ENCODE peak calls at places on chromosome 4, in nine cellular contexts. Y is lower leg skin, T is left ventricle myocardium inferior, V is mucosa of descending colon, Z is AG04450, H is tibial nerve, P is choroid plexus epithelial cell, F is SK-N-SH, U is AG10803. A is an unnamed sample.

GRCh38 chr4:129446074-129446473 is 350.1 kb downstream of the C4orf33 start:
- DNase-seq in Y (no peak), T (no peak), V (no peak), Z (no peak), H (no peak), P (peak; percentile 4), F (no peak), U (no peak), A (no peak)

GRCh38 chr4:104395219-104395618 is 99.5 kb downstream of the CXXC4 start:
- DNase-seq in Y (no peak), T (no peak), V (no peak), Z (no peak), H (no peak), P (no peak), F (no peak), U (peak; percentile 0), A (no peak)

GRCh38 chr4:37517326-37517725 is 168.8 kb downstream of the RELL1 start:
- DNase-seq in Y (no peak), T (no peak), V (no peak), Z (no peak), H (no peak), P (no peak), F (no peak), U (no peak), A (no peak)

GRCh38 chr4:766152-766515 is 59.8 kb downstream of the CPLX1 start:
- DNase-seq in Y (no peak), T (no peak), V (no peak), Z (no peak), H (no peak), P (peak; percentile 63), F (no peak), U (no peak), A (no peak)

GRCh38 chr4:112517067-112517588 is 1.1 kb upstream of the NEUROG2 start:
- DNase-seq in Y (no peak), T (no peak), V (no peak), Z (no peak), H (no peak), P (no peak), F (peak; percentile 46), U (no peak), A (peak; percentile 47)

GRCh38 chr4:139227729-139228404 is 50.8 kb upstream of the ELF2 start:
- DNase-seq in Y (no peak), T (no peak), V (no peak), Z (no peak), H (no peak), P (no peak), F (no peak), U (no peak), A (no peak)

GRCh38 chr4:152515678-152516077 is 20.2 kb downstream of the FBXW7 start:
- DNase-seq in Y (no peak), T (no peak), V (no peak), Z (peak; percentile 10), H (no peak), P (peak; percentile 66), F (no peak), U (peak; percentile 77), A (no peak)

GRCh38 chr4:3409571-3410091 is 32.1 kb upstream of the HGFAC start:
- DNase-seq in Y (peak; percentile 81), T (no peak), V (no peak), Z (no peak), H (no peak), P (no peak), F (no peak), U (no peak), A (no peak)

GRCh38 chr4:156190606-156191005 is 236.9 kb upstream of the CTSO start:
- DNase-seq in Y (no peak), T (no peak), V (no peak), Z (peak; percentile 44), H (no peak), P (peak; percentile 92), F (no peak), U (peak; percentile 70), A (no peak)

GRCh38 chr4:47486306-47486705 is 1.2 kb downstream of the ATP10D start:
- DNase-seq in Y (no peak), T (no peak), V (no peak), Z (no peak), H (no peak), P (peak; percentile 48), F (no peak), U (no peak), A (no peak)

GRCh38 chr4:25467843-25468242 is 90.8 kb downstream of the ANAPC4 start:
- DNase-seq in Y (no peak), T (no peak), V (no peak), Z (no peak), H (no peak), P (no peak), F (no peak), U (no peak), A (no peak)

GRCh38 chr4:173264245-173264959 is 69.8 kb downstream of the HMGB2 start:
- DNase-seq in Y (no peak), T (peak; percentile 65), V (peak; percentile 51), Z (peak; percentile 49), H (no peak), P (peak; percentile 69), F (peak; percentile 36), U (peak; percentile 73), A (no peak)

GRCh38 chr4:20430555-20430954 is 178.8 kb downstream of the SLIT2 start:
- DNase-seq in Y (no peak), T (no peak), V (no peak), Z (peak; percentile 48), H (no peak), P (peak; percentile 66), F (no peak), U (peak; percentile 31), A (no peak)

GRCh38 chr4:133581971-133582619 is 433.0 kb downstream of the PCDH10 start:
- DNase-seq in Y (no peak), T (no peak), V (no peak), Z (no peak), H (no peak), P (peak; percentile 54), F (no peak), U (no peak), A (no peak)

GRCh38 chr4:80240976-80241375 is 25.5 kb upstream of the FGF5 start:
- DNase-seq in Y (no peak), T (no peak), V (no peak), Z (no peak), H (no peak), P (no peak), F (no peak), U (peak; percentile 65), A (no peak)

GRCh38 chr4:155371432-155372043 is 5.2 kb downstream of the MAP9 start:
- DNase-seq in Y (no peak), T (no peak), V (no peak), Z (no peak), H (no peak), P (peak; percentile 59), F (peak; percentile 35), U (peak; percentile 30), A (no peak)

GRCh38 chr4:48141048-48141447 is 7.0 kb upstream of the TXK start:
- DNase-seq in Y (no peak), T (no peak), V (no peak), Z (peak; percentile 8), H (no peak), P (peak; percentile 72), F (peak; percentile 48), U (peak; percentile 53), A (no peak)

GRCh38 chr4:127896528-127896927 is 15.8 kb downstream of the PLK4 start:
- DNase-seq in Y (no peak), T (no peak), V (no peak), Z (no peak), H (no peak), P (no peak), F (no peak), U (no peak), A (no peak)

GRCh38 chr4:110663206-110663605 is 40.3 kb upstream of the PITX2 start:
- DNase-seq in Y (no peak), T (no peak), V (no peak), Z (no peak), H (no peak), P (no peak), F (no peak), U (no peak), A (no peak)

GRCh38 chr4:139297001-139297410 is 4.3 kb upstream of the NAA15 start:
- DNase-seq in Y (no peak), T (no peak), V (no peak), Z (no peak), H (no peak), P (peak; percentile 31), F (no peak), U (peak; percentile 46), A (no peak)

DNA sequence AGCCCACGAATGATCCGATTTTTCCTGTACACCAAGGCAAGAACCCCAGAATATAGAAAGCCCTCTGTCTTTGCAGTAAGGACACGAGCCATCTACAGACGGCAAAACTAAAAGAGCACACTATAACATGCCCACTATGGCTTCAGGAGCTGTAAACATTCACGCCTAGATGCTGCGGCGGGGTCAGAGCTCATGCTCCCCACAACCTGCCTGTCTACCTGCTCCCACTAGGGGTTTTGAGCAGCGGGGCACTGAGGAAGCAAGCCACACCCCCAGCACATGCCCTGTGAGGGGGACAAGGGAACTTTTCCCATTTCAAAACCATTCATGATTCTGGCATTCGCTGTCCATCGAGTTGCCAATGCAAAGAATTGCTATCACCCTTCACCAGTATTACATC is 144.8 kb downstream of the PAPSS1 start:
- DNase-seq in Y (no peak), T (no peak), V (no peak), Z (no peak), H (no peak), P (no peak), F (no peak), U (no peak), A (no peak)
- H3K4me3 ChIP-seq in Y (no peak overlapping the region), T (no peak overlapping the region), V (no peak overlapping the region), Z (no peak overlapping the region), H (no peak overlapping the region), P (no peak overlapping the region), F (no peak overlapping the region), U (no peak overlapping the region), A (no peak overlapping the region)

DNA sequence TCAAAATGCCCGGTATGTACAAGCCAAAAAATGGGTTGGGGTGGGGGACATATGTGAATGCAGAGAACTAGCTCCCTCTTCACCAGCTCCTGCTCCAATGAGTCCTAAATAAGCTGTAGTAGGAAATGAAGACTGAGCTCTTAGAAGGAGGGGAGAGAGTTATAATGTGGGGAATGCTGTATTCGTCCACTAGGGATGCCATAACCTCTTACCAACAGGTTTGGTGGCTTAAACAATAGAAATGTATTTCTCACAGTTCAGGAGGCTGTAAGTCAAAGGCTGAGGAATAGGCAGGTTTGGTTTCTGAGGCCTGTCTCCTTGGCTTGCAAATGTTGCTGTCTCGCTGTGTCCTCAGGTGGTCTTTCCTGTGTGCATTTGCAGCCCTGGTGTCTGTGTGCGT is 4.4 kb upstream of the INPP4B start:
- DNase-seq in Y (no peak), T (no peak), V (no peak), Z (no peak), H (no peak), P (no peak), F (peak; percentile 31), U (no peak), A (no peak)
- TF ChIP-seq CTCF in Y (no peak), T (no peak), V (no peak), Z (peak; percentile 54), H (peak; percentile 9), P (peak; percentile 44), F (peak; percentile 43), U (peak; percentile 54), A (no peak)

GRCh38 chr4:16643852-16644251 is 254.6 kb downstream of the LDB2 start:
- DNase-seq in Y (no peak), T (no peak), V (no peak), Z (no peak), H (no peak), P (no peak), F (no peak), U (no peak), A (no peak)
- H3K4me3 ChIP-seq in Y (no peak overlapping the region), T (no peak overlapping the region), V (no peak overlapping the region), Z (no peak overlapping the region), H (no peak overlapping the region), P (no peak overlapping the region), F (no peak overlapping the region), U (no peak overlapping the region), A (no peak overlapping the region)

GRCh38 chr4:53646792-53647191 is 55.5 kb upstream of the LNX1 start:
- DNase-seq in Y (no peak), T (no peak), V (peak; percentile 60), Z (no peak), H (no peak), P (no peak), F (no peak), U (no peak), A (no peak)
- TF ChIP-seq CTCF in Y (no peak), T (no peak), V (no peak), Z (no peak), H (no peak), P (no peak), F (no peak), U (no peak), A (no peak)

A was measured in upper lobe of left lung.